ENCODE peak calls at places on chromosomes 6 and 20, in six cellular contexts. M is psoas muscle; K is upper lobe of right lung; L is NT2/D1; R is CD4-positive, alpha-beta memory T cell; C is mesenchymal stem cell. A is an unnamed sample. For H3K36me3, the result is how much of the 10 kb centered on the place peaks cover.

GRCh38 chr6:106026748-106027147 is 59.4 kb upstream of the PRDM1 start:
- DNase-seq in C (peak), K (no peak), R (no peak), M (no peak), L (no peak), A (peak)

GRCh38 chr6:163164175-163164900 is 250.2 kb upstream of the QKI start:
- DNase-seq in C (no peak), R (no peak), L (no peak), M (no peak), K (no peak), A (no peak)

GRCh38 chr6:29552512-29553051 is 7.0 kb downstream of the UBD start:
- DNase-seq in M (no peak), K (no peak), C (peak), L (no peak), R (peak), A (peak)

GRCh38 chr6:12147557-12148316 is 135.6 kb downstream of the HIVEP1 start:
- DNase-seq in M (no peak), K (no peak), R (no peak), L (no peak), C (peak), A (peak)

GRCh38 chr6:113630738-113631535 is 226.2 kb upstream of the MARCKS start:
- DNase-seq in K (peak), L (no peak), C (peak), R (peak), M (no peak), A (peak)

GRCh38 chr20:52419205-52419604 is 227.6 kb upstream of the ZFP64 start:
- DNase-seq in R (no peak), M (no peak), C (no peak), L (no peak), K (no peak), A (no peak)

GRCh38 chr6:37244430-37245310 is 12.9 kb upstream of the TBC1D22B start:
- DNase-seq in K (peak), M (peak), C (peak), R (no peak), L (no peak), A (peak)

GRCh38 chr6:35219683-35220326 is 6.0 kb downstream of the SCUBE3 start:
- DNase-seq in M (no peak), L (no peak), C (no peak), R (no peak), K (no peak), A (peak)

GRCh38 chr6:137403855-137404254 is 90.3 kb downstream of the OLIG3 start:
- DNase-seq in R (no peak), K (no peak), L (no peak), C (no peak), M (no peak), A (no peak)

GRCh38 chr6:280775-281468 is 11.4 kb upstream of the DUSP22 start:
- DNase-seq in C (no peak), R (no peak), K (no peak), M (no peak), L (no peak), A (no peak)

GRCh38 chr6:166145751-166146150 is 21.9 kb downstream of the TBXT start:
- DNase-seq in K (no peak), C (peak), M (no peak), L (no peak), R (no peak), A (no peak)

DNA sequence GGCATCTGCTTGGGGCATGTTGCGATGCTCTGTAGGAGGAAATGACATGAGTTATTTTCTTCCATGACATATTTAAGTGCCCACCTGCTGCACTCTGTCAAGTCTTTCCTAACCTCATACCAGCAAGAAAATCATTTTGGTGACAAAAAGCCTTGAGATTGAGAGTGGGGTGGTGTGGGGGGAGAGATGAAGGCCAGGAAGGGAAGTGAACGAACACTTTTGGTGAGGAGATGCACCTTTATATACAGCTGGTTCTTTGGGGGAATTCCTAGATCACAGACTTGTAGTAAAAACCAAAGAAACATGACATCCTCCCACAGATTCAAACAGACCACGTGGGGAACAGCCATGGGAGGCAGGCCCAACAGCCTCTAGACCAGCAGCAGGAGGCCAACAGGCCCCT is 26.1 kb downstream of the NCOA5 start:
- DNase-seq in K (no peak), R (no peak), C (no peak), L (no peak), M (no peak), A (no peak)
- H3K36me3 ChIP-seq in K (half or more), R (half or more), C (half or more), L (half or more), M (half or more), A (half or more)

GRCh38 chr6:108825326-108825725 is 22.9 kb upstream of the ARMC2 start:
- DNase-seq in C (no peak), M (no peak), K (no peak), R (no peak), L (no peak), A (no peak)

GRCh38 chr6:108835218-108835850 is 12.9 kb upstream of the ARMC2 start:
- DNase-seq in M (peak), R (peak), L (peak), K (peak), C (peak), A (peak)

GRCh38 chr6:108836061-108836460 is 12.2 kb upstream of the ARMC2 start:
- DNase-seq in L (no peak), C (peak), R (no peak), M (no peak), K (no peak), A (peak)

GRCh38 chr6:108832738-108833137 is 15.5 kb upstream of the ARMC2 start:
- DNase-seq in M (no peak), K (no peak), C (no peak), L (no peak), R (no peak), A (no peak)

GRCh38 chr6:108831104-108831503 is 17.1 kb upstream of the ARMC2 start:
- DNase-seq in L (no peak), M (no peak), C (no peak), K (no peak), R (no peak), A (no peak)
- H3K4me3 ChIP-seq in L (no peak), M (no peak), C (no peak), K (no peak), R (no peak), A (no peak)

GRCh38 chr20:63708301-63709148 is 686 bp downstream of the ZGPAT start:
- DNase-seq in L (no peak), C (no peak), K (peak), R (no peak), M (peak), A (no peak)

GRCh38 chr20:63707558-63708300 is at the start of the genes ARFRP1 and ZGPAT:
- DNase-seq in L (peak), K (peak), M (peak), R (peak), C (peak), A (peak)

GRCh38 chr20:63712191-63712590 is 4.4 kb downstream of the ZGPAT start:
- DNase-seq in R (no peak), K (no peak), L (no peak), M (no peak), C (no peak), A (no peak)

GRCh38 chr20:63709149-63709527 is 1.3 kb downstream of the ZGPAT start:
- DNase-seq in R (no peak), M (no peak), C (no peak), L (no peak), K (no peak), A (no peak)

GRCh38 chr20:63711085-63711645 is 3.3 kb downstream of the ZGPAT start:
- DNase-seq in R (no peak), L (no peak), C (no peak), K (no peak), M (no peak), A (no peak)
- H3K36me3 ChIP-seq in R (under half), L (half or more), C (half or more), K (under half), M (half or more), A (under half)

GRCh38 chr6:42889815-42890214 is 10.4 kb downstream of the RPL7L1 start:
- DNase-seq in R (no peak), K (no peak), C (no peak), M (no peak), L (no peak), A (no peak)
- H3K4me3 ChIP-seq in R (peak), K (peak), C (peak), M (peak), L (peak), A (peak)

GRCh38 chr6:89678531-89678930 is 40.0 kb upstream of the LYRM2 start:
- DNase-seq in K (no peak), R (no peak), L (no peak), M (no peak), C (no peak), A (no peak)
- H3K36me3 ChIP-seq in K (half or more), R (half or more), L (half or more), M (half or more), C (half or more), A (half or more)

GRCh38 chr6:109008061-109008460 is 86.6 kb downstream of the SESN1 start:
- DNase-seq in R (no peak), K (no peak), L (no peak), C (no peak), M (no peak), A (no peak)
- H3K4me3 ChIP-seq in R (no peak), K (peak), L (no peak), C (peak), M (peak), A (peak)

GRCh38 chr20:4896119-4896700 is 105.1 kb downstream of the SLC23A2 start:
- DNase-seq in L (no peak), M (no peak), R (no peak), K (no peak), C (no peak), A (no peak)

GRCh38 chr20:4893709-4894108 is 107.6 kb downstream of the SLC23A2 start:
- DNase-seq in L (no peak), C (no peak), K (no peak), M (no peak), R (no peak), A (no peak)

GRCh38 chr20:4891997-4892396 is 109.3 kb downstream of the SLC23A2 start:
- DNase-seq in L (no peak), R (no peak), C (no peak), M (no peak), K (no peak), A (no peak)

GRCh38 chr20:4894981-4895381 is 106.3 kb downstream of the SLC23A2 start:
- DNase-seq in K (no peak), C (no peak), L (no peak), M (no peak), R (no peak), A (no peak)

GRCh38 chr20:4894409-4894808 is 106.9 kb downstream of the SLC23A2 start:
- DNase-seq in R (no peak), K (no peak), M (no peak), L (no peak), C (no peak), A (no peak)
- H3K36me3 ChIP-seq in R (under half), K (under half), M (under half), L (under half), C (under half), A (under half)

GRCh38 chr6:149451361-149452061 is 33.3 kb downstream of the ZC3H12D start:
- DNase-seq in C (no peak), K (peak), M (peak), L (no peak), R (no peak), A (no peak)
- H3K4me3 ChIP-seq in C (peak), K (peak), M (peak), L (peak), R (no peak), A (peak)

DNA sequence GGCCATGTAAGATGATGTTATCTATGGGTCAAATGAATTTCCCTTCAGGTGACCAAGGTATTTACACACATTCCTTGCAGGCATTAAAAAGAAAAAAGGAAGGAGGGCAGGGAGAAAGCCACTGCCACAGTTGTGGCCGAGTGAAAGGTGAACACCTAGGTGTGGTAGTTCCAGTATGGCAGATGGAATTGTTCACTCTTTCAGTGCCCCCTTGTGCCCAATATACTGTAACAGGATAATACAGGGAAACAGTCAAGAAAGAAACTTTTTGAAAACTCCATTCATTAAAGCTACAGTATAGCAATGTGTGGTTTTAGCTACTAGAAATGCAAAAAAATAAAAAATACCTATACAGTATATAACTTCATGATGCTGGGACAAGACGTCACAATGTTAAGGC is 52.1 kb downstream of the BMP2 start:
- DNase-seq in C (peak), K (no peak), M (no peak), R (no peak), L (no peak), A (no peak)
- H3K36me3 ChIP-seq in C (under half), K (under half), M (under half), R (under half), L (under half), A (under half)

A was measured in astrocyte.